ENCODE peak calls at places on chromosomes 1 and 21, in eight cellular contexts. W is cardiac muscle cell, C is pancreas, U is brain microvascular endothelial cell, X is coronary artery, B is lung, L is thoracic aorta, P is IMR-90. Y is an unnamed sample.

GRCh38 chr1:43440358-43440757 is 13.4 kb downstream of the HYI start:
- DNase-seq in W (no peak), C (no peak), U (no peak), X (peak), B (no peak), L (no peak), P (no peak), Y (no peak)

GRCh38 chr1:183515002-183515689 is 42.8 kb downstream of the SMG7 start:
- DNase-seq in W (no peak), C (no peak), U (peak), X (no peak), B (no peak), L (no peak), P (peak), Y (no peak)

GRCh38 chr21:34039678-34040382 is 33.5 kb upstream of the MRPS6 start:
- DNase-seq in W (no peak), C (no peak), U (no peak), X (no peak), B (no peak), L (no peak), P (no peak), Y (no peak)

GRCh38 chr1:4805987-4806386 is 151.6 kb downstream of the AJAP1 start:
- DNase-seq in W (no peak), C (no peak), U (no peak), X (no peak), B (no peak), L (no peak), P (no peak), Y (no peak)

GRCh38 chr1:218967836-218968235 is 205.8 kb upstream of the LYPLAL1 start:
- DNase-seq in W (no peak), C (no peak), U (peak), X (no peak), B (no peak), L (no peak), P (peak), Y (no peak)

GRCh38 chr1:117571496-117571895 is 34.4 kb upstream of the TENT5C start:
- DNase-seq in W (no peak), C (no peak), U (no peak), X (no peak), B (no peak), L (no peak), P (no peak), Y (no peak)

GRCh38 chr21:43812139-43812821 is 22.9 kb downstream of the RRP1 start:
- DNase-seq in W (no peak), C (no peak), U (no peak), X (no peak), B (peak), L (no peak), P (no peak), Y (no peak)

GRCh38 chr1:9990944-9991343 is 6.1 kb upstream of the RBP7 start:
- DNase-seq in W (no peak), C (no peak), U (no peak), X (no peak), B (no peak), L (no peak), P (no peak), Y (no peak)

GRCh38 chr1:210447456-210448057 is 118.9 kb downstream of the HHAT start:
- DNase-seq in W (no peak), C (no peak), U (no peak), X (no peak), B (no peak), L (no peak), P (no peak), Y (no peak)

GRCh38 chr1:240956424-240956823 is 344.5 kb upstream of the GREM2 start:
- DNase-seq in W (no peak), C (no peak), U (no peak), X (no peak), B (no peak), L (no peak), P (no peak), Y (no peak)

GRCh38 chr1:153032677-153033308 is 1.8 kb downstream of the SPRR1B start:
- DNase-seq in W (peak), C (no peak), U (peak), X (no peak), B (no peak), L (no peak), P (peak), Y (no peak)

GRCh38 chr1:2433196-2433595 is 20.8 kb upstream of the PEX10 start:
- DNase-seq in W (no peak), C (no peak), U (no peak), X (no peak), B (no peak), L (no peak), P (no peak), Y (no peak)

GRCh38 chr1:150813028-150813707 is 5.1 kb upstream of the CTSK start:
- DNase-seq in W (peak), C (peak), U (peak), X (no peak), B (peak), L (no peak), P (peak), Y (peak)

GRCh38 chr1:165434264-165434663 is 10.7 kb downstream of the RXRG start:
- DNase-seq in W (peak), C (no peak), U (no peak), X (no peak), B (no peak), L (no peak), P (no peak), Y (no peak)

GRCh38 chr1:51347398-51348146 is 17.2 kb upstream of the TTC39A start:
- DNase-seq in W (no peak), C (no peak), U (no peak), X (no peak), B (no peak), L (no peak), P (no peak), Y (no peak)

GRCh38 chr1:190320952-190321351 is 156.7 kb downstream of the BRINP3 start:
- DNase-seq in W (peak), C (no peak), U (peak), X (no peak), B (no peak), L (no peak), P (peak), Y (no peak)

GRCh38 chr1:162876751-162877150 is 15.8 kb upstream of the CCDC190 start:
- DNase-seq in W (no peak), C (no peak), U (no peak), X (no peak), B (no peak), L (no peak), P (no peak), Y (no peak)

GRCh38 chr1:226635456-226635941 is 86.9 kb downstream of the STUM start:
- DNase-seq in W (no peak), C (no peak), U (no peak), X (peak), B (no peak), L (no peak), P (no peak), Y (no peak)

GRCh38 chr1:7964476-7964875 is 3.0 kb downstream of the PARK7 start:
- DNase-seq in W (no peak), C (no peak), U (no peak), X (no peak), B (no peak), L (no peak), P (no peak), Y (no peak)

GRCh38 chr1:23610677-23611076 is 51.4 kb upstream of the ID3 start:
- DNase-seq in W (no peak), C (no peak), U (no peak), X (no peak), B (no peak), L (no peak), P (no peak), Y (no peak)

GRCh38 chr1:116738673-116739370 is 15.4 kb upstream of the CD2 start:
- DNase-seq in W (no peak), C (no peak), U (no peak), X (no peak), B (no peak), L (no peak), P (no peak), Y (peak)

GRCh38 chr1:151847867-151848596 is 5.5 kb downstream of the THEM5 start:
- DNase-seq in W (no peak), C (no peak), U (no peak), X (no peak), B (no peak), L (no peak), P (no peak), Y (no peak)

GRCh38 chr1:191255354-191256057 is 777.8 kb upstream of the BRINP3 start:
- DNase-seq in W (no peak), C (no peak), U (no peak), X (no peak), B (no peak), L (no peak), P (no peak), Y (no peak)

GRCh38 chr1:96256391-96256790 is 465.2 kb upstream of the PTBP2 start:
- DNase-seq in W (no peak), C (no peak), U (no peak), X (no peak), B (no peak), L (no peak), P (no peak), Y (no peak)

GRCh38 chr21:14554948-14555347 is 8.8 kb upstream of the SAMSN1 start:
- DNase-seq in W (no peak), C (no peak), U (peak), X (no peak), B (no peak), L (no peak), P (no peak), Y (no peak)

GRCh38 chr1:228430243-228430642 is 13.6 kb upstream of the TRIM17 start:
- DNase-seq in W (no peak), C (no peak), U (no peak), X (no peak), B (no peak), L (no peak), P (no peak), Y (no peak)

GRCh38 chr1:228974296-228974695 is 239.0 kb downstream of the RHOU start:
- DNase-seq in W (no peak), C (no peak), U (no peak), X (peak), B (no peak), L (no peak), P (no peak), Y (no peak)

GRCh38 chr21:18663663-18664062 is 260.1 kb upstream of the TMPRSS15 start:
- DNase-seq in W (no peak), C (no peak), U (no peak), X (no peak), B (no peak), L (no peak), P (no peak), Y (no peak)

GRCh38 chr1:56824956-56825355 is 5.8 kb upstream of the FYB2 start:
- DNase-seq in W (no peak), C (no peak), U (no peak), X (no peak), B (no peak), L (no peak), P (peak), Y (no peak)

GRCh38 chr1:116324411-116324810 is 48.6 kb upstream of the ATP1A1 start:
- DNase-seq in W (no peak), C (no peak), U (no peak), X (no peak), B (no peak), L (no peak), P (no peak), Y (no peak)

GRCh38 chr1:60874703-60875102 is 207.7 kb upstream of the NFIA start:
- DNase-seq in W (no peak), C (no peak), U (peak), X (no peak), B (no peak), L (no peak), P (peak), Y (no peak)

GRCh38 chr1:233359431-233359830 is 31.9 kb downstream of the MAP3K21 start:
- DNase-seq in W (no peak), C (peak), U (no peak), X (no peak), B (peak), L (no peak), P (no peak), Y (no peak)

GRCh38 chr1:176857632-176858031 is 306.9 kb downstream of the ASTN1 start:
- DNase-seq in W (no peak), C (no peak), U (no peak), X (no peak), B (no peak), L (no peak), P (no peak), Y (no peak)

GRCh38 chr1:51853360-51853759 is 25.2 kb downstream of the NRDC start:
- DNase-seq in W (no peak), C (no peak), U (no peak), X (no peak), B (no peak), L (no peak), P (no peak), Y (no peak)

GRCh38 chr1:17919525-17920439 is 164.6 kb downstream of the ACTL8 start:
- DNase-seq in W (peak), C (no peak), U (peak), X (peak), B (no peak), L (no peak), P (peak), Y (peak)
- TF ChIP-seq CTCF in W (peak), C (no peak), U (peak), X (no peak), B (no peak), L (no peak), P (peak), Y (no peak)

GRCh38 chr1:12208271-12208670 is 21.6 kb upstream of the VPS13D start:
- DNase-seq in W (no peak), C (no peak), U (no peak), X (no peak), B (no peak), L (no peak), P (no peak), Y (no peak)

GRCh38 chr1:12206238-12206637 is 23.6 kb upstream of the VPS13D start:
- DNase-seq in W (no peak), C (no peak), U (no peak), X (no peak), B (no peak), L (no peak), P (no peak), Y (no peak)

GRCh38 chr1:12208764-12209494 is 20.9 kb upstream of the VPS13D start:
- DNase-seq in W (peak), C (peak), U (peak), X (peak), B (peak), L (peak), P (peak), Y (peak)

GRCh38 chr1:12206792-12207424 is 22.9 kb upstream of the VPS13D start:
- DNase-seq in W (no peak), C (no peak), U (no peak), X (no peak), B (no peak), L (no peak), P (no peak), Y (no peak)

GRCh38 chr1:12209495-12209832 is 20.4 kb upstream of the VPS13D start:
- DNase-seq in W (no peak), C (no peak), U (no peak), X (no peak), B (no peak), L (no peak), P (no peak), Y (no peak)
- TF ChIP-seq CTCF in W (no peak), C (no peak), U (no peak), X (no peak), B (no peak), L (no peak), P (no peak), Y (no peak)

GRCh38 chr21:45167796-45168222 is 93.4 kb downstream of the ADARB1 start:
- DNase-seq in W (no peak), C (no peak), U (no peak), X (no peak), B (no peak), L (no peak), P (peak), Y (no peak)
- TF ChIP-seq CTCF in W (no peak), C (no peak), U (no peak), X (no peak), B (no peak), L (no peak), P (no peak), Y (no peak)

GRCh38 chr1:201624741-201625646 is 86.1 kb downstream of the NAV1 start:
- DNase-seq in W (no peak), C (no peak), U (peak), X (no peak), B (no peak), L (no peak), P (peak), Y (no peak)
- TF ChIP-seq CTCF in W (peak), C (no peak), U (peak), X (no peak), B (no peak), L (no peak), P (peak), Y (no peak)

GRCh38 chr21:23021481-23021880 is 2023.3 kb downstream of the NCAM2 start:
- DNase-seq in W (no peak), C (no peak), U (no peak), X (no peak), B (no peak), L (no peak), P (no peak), Y (no peak)

GRCh38 chr21:23020969-23021368 is 2022.8 kb downstream of the NCAM2 start:
- DNase-seq in W (no peak), C (no peak), U (no peak), X (no peak), B (no peak), L (no peak), P (no peak), Y (no peak)

GRCh38 chr21:23014021-23014420 is 2015.8 kb downstream of the NCAM2 start:
- DNase-seq in W (no peak), C (no peak), U (no peak), X (no peak), B (no peak), L (no peak), P (no peak), Y (no peak)

GRCh38 chr21:23017989-23018388 is 2019.8 kb downstream of the NCAM2 start:
- DNase-seq in W (no peak), C (no peak), U (no peak), X (no peak), B (no peak), L (no peak), P (no peak), Y (no peak)

DNA sequence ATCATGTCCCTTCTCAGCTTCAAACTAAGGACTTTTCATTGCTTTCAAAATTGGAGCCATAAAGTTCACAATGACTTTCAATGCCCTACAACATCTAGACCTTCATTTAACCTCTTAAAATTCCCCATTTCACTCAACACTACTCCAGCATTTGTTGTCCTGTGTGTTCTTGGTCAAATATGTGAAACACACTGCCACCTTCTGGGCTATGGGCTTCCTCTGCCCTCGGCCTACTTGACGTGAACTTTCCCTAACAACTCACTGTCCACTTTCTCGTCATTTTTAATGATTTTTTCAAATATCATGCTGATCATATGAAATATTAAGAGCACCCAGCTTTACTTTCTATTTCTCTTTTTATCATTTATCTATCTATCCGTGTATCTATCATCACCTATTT is 2018.4 kb downstream of the NCAM2 start:
- DNase-seq in W (peak), C (no peak), U (no peak), X (no peak), B (no peak), L (no peak), P (no peak), Y (no peak)
- TF ChIP-seq CTCF in W (no peak), C (no peak), U (no peak), X (no peak), B (no peak), L (no peak), P (no peak), Y (no peak)

DNA sequence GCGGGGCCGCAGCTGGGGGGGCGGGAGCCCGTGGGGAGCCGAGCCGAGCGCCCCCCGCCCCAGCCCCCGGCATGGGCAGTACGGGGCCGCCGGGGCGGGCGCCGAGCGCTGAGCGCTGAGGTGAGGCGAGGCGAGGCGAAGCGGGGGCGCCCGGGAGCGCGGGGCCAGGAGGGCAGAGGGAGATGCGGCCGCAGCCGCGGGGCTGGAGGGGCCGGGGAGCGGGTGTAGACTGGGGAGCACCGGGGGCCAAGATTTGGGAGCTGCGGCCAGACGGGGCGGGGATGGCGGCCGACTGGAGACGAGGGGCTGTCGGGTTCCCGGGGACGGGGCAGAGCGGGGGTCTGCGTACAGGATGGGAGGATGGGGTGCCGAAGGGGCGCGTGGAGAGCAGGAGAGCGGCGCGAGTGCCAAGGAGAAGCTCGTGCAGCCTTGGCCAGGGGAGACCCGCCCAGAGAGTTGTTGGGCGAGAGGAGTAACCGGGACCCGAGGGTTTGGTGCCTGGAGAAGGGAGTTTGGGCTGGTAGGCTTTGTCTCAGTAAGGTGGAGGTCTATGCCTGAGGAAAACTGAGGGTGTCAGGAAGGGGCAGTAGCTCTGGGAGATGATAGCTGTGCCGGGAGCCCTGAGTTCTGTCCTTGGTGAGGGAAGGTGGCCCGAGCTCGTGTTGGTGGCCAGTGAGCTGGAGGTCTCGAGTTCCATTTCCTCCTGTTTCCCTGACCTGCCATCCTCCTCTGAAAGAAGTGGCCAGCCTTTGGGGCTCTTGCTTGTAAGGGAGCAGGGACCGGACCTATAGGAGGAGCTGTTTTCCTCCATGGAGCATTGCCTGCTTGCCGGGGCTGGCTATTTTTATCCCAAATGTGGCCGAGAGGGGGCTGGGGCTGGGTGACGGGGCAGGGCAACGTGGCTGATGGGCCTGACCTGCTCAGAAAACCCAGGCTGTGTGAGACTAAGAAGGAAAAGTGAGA is 539 bp downstream of the ATP8B2 start:
- DNase-seq in W (peak), C (peak), U (peak), X (peak), B (peak), L (peak), P (peak), Y (peak)
- TF ChIP-seq CTCF in W (peak), C (no peak), U (peak), X (no peak), B (no peak), L (peak), P (peak), Y (no peak)

DNA sequence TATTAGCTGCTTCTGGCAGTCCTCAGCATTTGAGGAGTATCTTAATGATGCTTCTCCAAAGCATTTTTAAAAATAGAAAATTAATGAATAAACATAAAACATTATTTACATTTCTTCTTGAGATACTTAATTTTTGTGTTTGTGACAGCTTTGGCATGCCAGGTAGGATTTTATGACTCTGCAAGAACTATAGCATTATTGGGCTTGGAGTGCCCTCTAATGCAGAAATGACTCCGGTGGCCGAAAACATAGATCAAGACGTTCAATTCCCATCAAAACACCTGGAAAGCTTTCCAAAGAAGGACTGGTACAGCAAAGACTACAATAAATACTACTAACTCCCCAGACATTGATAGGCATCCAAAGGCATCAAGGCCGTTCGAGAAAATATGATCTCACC is 366.4 kb upstream of the CXADR start:
- DNase-seq in W (no peak), C (no peak), U (no peak), X (no peak), B (no peak), L (no peak), P (no peak), Y (no peak)
- TF ChIP-seq CTCF in W (no peak), C (no peak), U (no peak), X (no peak), B (no peak), L (no peak), P (no peak), Y (no peak)

DNA sequence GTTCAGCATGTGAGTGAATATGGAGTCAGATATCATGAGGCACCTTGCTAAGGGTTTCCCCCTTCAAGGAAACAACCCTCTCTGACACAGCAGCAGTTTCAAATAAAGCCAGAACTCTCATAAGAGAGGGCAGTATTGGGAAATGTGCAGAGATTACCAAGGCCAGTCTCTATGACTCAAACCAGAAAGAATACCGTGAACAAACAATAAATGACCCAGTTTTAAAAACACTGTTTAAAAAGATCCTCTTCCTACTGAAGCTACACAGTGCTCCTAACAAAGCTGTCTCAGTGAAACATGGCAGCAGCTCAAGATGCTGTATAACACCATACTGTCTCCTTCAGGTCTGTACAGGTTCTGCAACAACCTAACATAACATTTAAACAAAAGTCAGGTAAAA is 102.6 kb downstream of the KIAA0319L start:
- DNase-seq in W (no peak), C (no peak), U (peak), X (no peak), B (no peak), L (no peak), P (peak), Y (no peak)
- TF ChIP-seq CTCF in W (peak), C (no peak), U (peak), X (no peak), B (no peak), L (no peak), P (peak), Y (no peak)